ENCODE peak calls at places on chromosomes 1 and 21, in seven cellular contexts. O is H9; E is pancreas; M is psoas muscle; Y is AG04450; W is tibial nerve; X is CD4-positive, alpha-beta T cell. Z is an unnamed sample.

GRCh38 chr1:17861685-17862084 is 106.6 kb downstream of the ACTL8 start:
- DNase-seq in O (no peak), E (no peak), M (no peak), Y (no peak), W (no peak), X (no peak), Z (no peak)

GRCh38 chr1:15515026-15515663 is 8.9 kb downstream of the CASP9 start:
- DNase-seq in O (no peak), E (no peak), M (no peak), Y (no peak), W (no peak), X (no peak), Z (peak)

GRCh38 chr1:31954607-31955283 is 16.6 kb upstream of the PTP4A2 start:
- DNase-seq in O (peak), E (peak), M (peak), Y (peak), W (peak), X (no peak), Z (peak)

GRCh38 chr1:72241397-72241796 is 40.9 kb downstream of the NEGR1 start:
- DNase-seq in O (no peak), E (no peak), M (no peak), Y (no peak), W (no peak), X (no peak), Z (no peak)

GRCh38 chr1:177239792-177240191 is 69.0 kb downstream of the BRINP2 start:
- DNase-seq in O (no peak), E (no peak), M (no peak), Y (no peak), W (no peak), X (no peak), Z (no peak)

GRCh38 chr1:182889997-182890396 is 50.9 kb downstream of the DHX9 start:
- DNase-seq in O (no peak), E (no peak), M (no peak), Y (no peak), W (no peak), X (no peak), Z (peak)

GRCh38 chr21:21415741-21416140 is 417.5 kb downstream of the NCAM2 start:
- DNase-seq in O (no peak), E (no peak), M (no peak), Y (no peak), W (no peak), X (no peak), Z (no peak)

GRCh38 chr1:21576031-21576797 is 67.0 kb downstream of the ALPL start:
- DNase-seq in O (no peak), E (no peak), M (no peak), Y (no peak), W (no peak), X (no peak), Z (no peak)

GRCh38 chr21:39392296-39392695 is 43.4 kb upstream of the HMGN1 start:
- DNase-seq in O (no peak), E (no peak), M (no peak), Y (no peak), W (no peak), X (no peak), Z (no peak)

GRCh38 chr1:232627645-232628334 is 2.1 kb downstream of the SIPA1L2 start:
- DNase-seq in O (peak), E (no peak), M (no peak), Y (no peak), W (no peak), X (no peak), Z (peak)

GRCh38 chr1:160407819-160408801 is 7.7 kb downstream of the VANGL2 start:
- DNase-seq in O (peak), E (no peak), M (no peak), Y (no peak), W (no peak), X (no peak), Z (peak)

GRCh38 chr1:5747428-5748285 is 244.6 kb downstream of the NPHP4 start:
- DNase-seq in O (peak), E (no peak), M (no peak), Y (no peak), W (peak), X (no peak), Z (peak)

GRCh38 chr1:115669886-115670285 is 28.1 kb downstream of the VANGL1 start:
- DNase-seq in O (no peak), E (no peak), M (no peak), Y (no peak), W (no peak), X (no peak), Z (no peak)

GRCh38 chr1:37441490-37441889 is 32.9 kb upstream of the ZC3H12A start:
- DNase-seq in O (no peak), E (no peak), M (no peak), Y (no peak), W (no peak), X (no peak), Z (no peak)

GRCh38 chr1:29162476-29163138 is 19.1 kb downstream of the SRSF4 start:
- DNase-seq in O (no peak), E (no peak), M (peak), Y (no peak), W (no peak), X (no peak), Z (no peak)

GRCh38 chr1:42876009-42876408 is 29.6 kb downstream of the ZNF691 start:
- DNase-seq in O (no peak), E (no peak), M (no peak), Y (no peak), W (no peak), X (no peak), Z (no peak)

GRCh38 chr1:114669562-114670082 is at the start of gene DENND2C:
- DNase-seq in O (no peak), E (no peak), M (no peak), Y (no peak), W (no peak), X (no peak), Z (no peak)

GRCh38 chr21:44590311-44590721 is 2.0 kb downstream of the KRTAP10-6 start:
- DNase-seq in O (no peak), E (no peak), M (no peak), Y (no peak), W (no peak), X (no peak), Z (no peak)

GRCh38 chr1:161324020-161324419 is 9.8 kb downstream of the SDHC start:
- DNase-seq in O (no peak), E (no peak), M (no peak), Y (no peak), W (no peak), X (no peak), Z (no peak)

GRCh38 chr1:210770396-210770984 is 363.5 kb downstream of the KCNH1 start:
- DNase-seq in O (no peak), E (no peak), M (no peak), Y (no peak), W (no peak), X (no peak), Z (no peak)

GRCh38 chr21:15278851-15279250 is 214.1 kb upstream of the NRIP1 start:
- DNase-seq in O (no peak), E (no peak), M (no peak), Y (no peak), W (no peak), X (no peak), Z (no peak)

GRCh38 chr1:57423135-57424131 is at the start of gene DAB1:
- DNase-seq in O (peak), E (no peak), M (no peak), Y (no peak), W (no peak), X (no peak), Z (peak)

GRCh38 chr1:75539230-75540116 is 71.4 kb downstream of the SLC44A5 start:
- DNase-seq in O (no peak), E (peak), M (no peak), Y (no peak), W (no peak), X (no peak), Z (no peak)

GRCh38 chr1:64236584-64236983 is 33.2 kb downstream of the UBE2U start:
- DNase-seq in O (no peak), E (no peak), M (no peak), Y (no peak), W (no peak), X (no peak), Z (no peak)

GRCh38 chr21:42233067-42233981 is 14.4 kb downstream of the ABCG1 start:
- DNase-seq in O (peak), E (peak), M (peak), Y (no peak), W (peak), X (peak), Z (peak)

GRCh38 chr1:27891196-27891889 is 19.0 kb downstream of the THEMIS2 start:
- DNase-seq in O (no peak), E (no peak), M (no peak), Y (no peak), W (no peak), X (no peak), Z (no peak)

GRCh38 chr1:238658766-238659165 is 727.6 kb upstream of the CHRM3 start:
- DNase-seq in O (no peak), E (no peak), M (no peak), Y (no peak), W (no peak), X (no peak), Z (no peak)

GRCh38 chr1:221874285-221875003 is 132.6 kb upstream of the DUSP10 start:
- DNase-seq in O (no peak), E (no peak), M (no peak), Y (no peak), W (no peak), X (no peak), Z (peak)

GRCh38 chr1:248622491-248623106 is 12.3 kb downstream of the OR2T11 start:
- DNase-seq in O (no peak), E (no peak), M (no peak), Y (no peak), W (no peak), X (no peak), Z (no peak)

GRCh38 chr1:21631944-21632887 is 36.9 kb downstream of the RAP1GAP start:
- DNase-seq in O (no peak), E (peak), M (no peak), Y (no peak), W (no peak), X (no peak), Z (no peak)

GRCh38 chr1:244436336-244437102 is 15.2 kb downstream of the ADSS2 start:
- DNase-seq in O (no peak), E (no peak), M (no peak), Y (no peak), W (no peak), X (no peak), Z (no peak)

DNA sequence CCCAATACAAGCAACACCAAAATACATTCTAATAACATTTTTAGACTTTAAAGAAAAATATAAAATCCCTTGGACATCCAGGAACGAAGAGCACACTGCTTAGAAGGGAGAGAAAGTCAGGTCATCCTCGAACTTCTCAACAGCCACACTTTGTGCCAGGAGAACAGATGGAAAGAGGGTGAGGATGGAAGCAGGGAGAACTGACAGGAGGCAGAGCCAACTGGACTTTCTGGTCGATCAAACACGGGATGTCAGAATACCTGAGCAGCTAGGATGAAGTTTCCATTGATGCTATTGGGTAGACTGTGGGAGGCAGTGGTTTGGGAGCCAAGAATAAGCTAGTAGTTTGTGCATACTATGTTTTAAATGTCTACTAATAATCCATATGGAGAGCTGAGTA is 111.4 kb downstream of the TOMM20 start:
- DNase-seq in O (no peak), E (no peak), M (no peak), Y (no peak), W (no peak), X (no peak), Z (no peak)
- H3K27ac ChIP-seq in O (no peak), E (no peak), M (no peak), Y (peak), W (no peak), X (no peak), Z (no peak)

GRCh38 chr1:147613506-147613905 is 56.8 kb downstream of the ACP6 start:
- DNase-seq in O (no peak), E (no peak), M (no peak), Y (no peak), W (no peak), X (no peak), Z (no peak)

GRCh38 chr1:147611021-147611426 is 59.3 kb downstream of the ACP6 start:
- DNase-seq in O (no peak), E (no peak), M (no peak), Y (no peak), W (no peak), X (no peak), Z (no peak)

GRCh38 chr1:147612366-147612765 is 58.0 kb downstream of the ACP6 start:
- DNase-seq in O (no peak), E (no peak), M (no peak), Y (no peak), W (no peak), X (no peak), Z (no peak)

GRCh38 chr1:147609358-147609757 is 61.0 kb downstream of the ACP6 start:
- DNase-seq in O (no peak), E (no peak), M (no peak), Y (no peak), W (no peak), X (no peak), Z (no peak)

DNA sequence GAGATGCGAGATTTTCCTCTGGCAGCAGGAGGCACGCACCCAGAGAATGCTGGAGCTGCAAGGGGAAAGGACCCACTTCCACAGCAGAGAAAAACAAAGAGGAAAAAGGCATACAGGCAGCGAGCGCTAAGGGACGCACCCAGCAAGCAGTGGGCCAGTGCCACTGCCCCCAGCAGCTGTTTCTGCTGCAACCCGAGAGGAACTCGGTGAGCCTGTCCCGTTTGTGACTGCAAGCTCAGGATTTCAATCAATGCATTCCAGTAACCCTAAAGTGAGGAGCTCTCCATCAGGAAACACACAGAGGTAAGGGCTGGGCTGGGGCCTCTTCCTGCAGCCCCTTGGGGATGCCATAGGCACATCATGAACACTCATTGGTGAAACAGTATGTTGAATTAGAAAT is 58.7 kb downstream of the ACP6 start:
- DNase-seq in O (no peak), E (no peak), M (no peak), Y (no peak), W (no peak), X (no peak), Z (no peak)
- H3K27ac ChIP-seq in O (no peak), E (no peak), M (peak), Y (no peak), W (no peak), X (no peak), Z (no peak)

GRCh38 chr1:228935855-228936727 is 200.8 kb downstream of the RHOU start:
- DNase-seq in O (no peak), E (no peak), M (no peak), Y (no peak), W (no peak), X (no peak), Z (no peak)
- H3K27ac ChIP-seq in O (no peak), E (no peak), M (no peak), Y (no peak), W (no peak), X (no peak), Z (no peak)

GRCh38 chr21:45951676-45952075 is 29.9 kb upstream of the COL6A1 start:
- DNase-seq in O (no peak), E (no peak), M (no peak), Y (no peak), W (no peak), X (no peak), Z (no peak)
- H3K27ac ChIP-seq in O (no peak), E (no peak), M (no peak), Y (no peak), W (no peak), X (no peak), Z (no peak)

GRCh38 chr1:202037706-202038296 is 27.4 kb downstream of the ELF3 start:
- DNase-seq in O (no peak), E (peak), M (no peak), Y (no peak), W (no peak), X (no peak), Z (no peak)

GRCh38 chr1:202031796-202032195 is 21.4 kb downstream of the ELF3 start:
- DNase-seq in O (no peak), E (no peak), M (no peak), Y (no peak), W (no peak), X (no peak), Z (no peak)

GRCh38 chr1:202034683-202035462 is 24.5 kb downstream of the ELF3 start:
- DNase-seq in O (no peak), E (peak), M (peak), Y (peak), W (peak), X (no peak), Z (peak)

GRCh38 chr1:202036595-202037387 is 26.4 kb downstream of the ELF3 start:
- DNase-seq in O (no peak), E (no peak), M (no peak), Y (no peak), W (no peak), X (no peak), Z (no peak)

GRCh38 chr1:202034149-202034682 is 23.8 kb downstream of the ELF3 start:
- DNase-seq in O (no peak), E (no peak), M (no peak), Y (no peak), W (no peak), X (no peak), Z (no peak)
- H3K27ac ChIP-seq in O (no peak), E (peak), M (no peak), Y (peak), W (peak), X (no peak), Z (no peak)

DNA sequence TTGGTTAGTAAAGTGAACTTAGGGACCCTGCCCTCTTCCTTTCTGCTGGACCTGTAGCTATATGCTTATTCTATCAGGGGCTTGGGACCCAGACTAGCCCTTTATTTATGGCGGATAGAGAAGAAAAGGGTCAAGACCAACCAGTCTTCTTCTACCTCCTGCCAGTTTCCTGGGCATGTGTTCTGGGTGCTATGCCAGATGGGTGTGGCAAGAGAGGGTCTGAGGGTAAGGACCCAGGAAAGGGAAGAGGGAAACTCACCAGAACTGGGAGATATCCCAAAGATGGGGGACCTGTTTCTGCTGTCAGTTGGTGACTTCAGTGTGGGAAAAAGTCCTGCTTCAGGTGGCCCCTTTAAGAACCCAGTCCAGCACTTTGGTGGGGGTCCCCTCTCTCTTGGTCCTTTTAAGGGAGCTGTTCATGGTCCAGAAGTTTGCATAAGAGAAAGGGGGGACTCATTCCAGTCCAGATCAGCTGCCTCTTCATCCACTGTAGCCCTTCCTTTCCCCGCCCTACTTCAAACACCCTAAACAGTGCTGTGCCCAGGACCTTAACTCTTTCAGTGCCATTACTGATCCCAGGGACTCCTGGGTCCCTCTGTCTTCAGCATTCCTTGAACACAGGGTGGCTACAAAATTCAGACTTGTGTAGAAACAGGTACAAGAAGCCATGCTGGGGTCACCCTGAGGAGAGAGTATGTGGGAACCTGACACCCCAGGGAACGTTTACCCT is 18.4 kb downstream of the SSR2 start:
- DNase-seq in O (no peak), E (no peak), M (no peak), Y (no peak), W (no peak), X (no peak), Z (no peak)
- H3K27ac ChIP-seq in O (no peak), E (no peak), M (no peak), Y (no peak), W (peak), X (no peak), Z (no peak)

DNA sequence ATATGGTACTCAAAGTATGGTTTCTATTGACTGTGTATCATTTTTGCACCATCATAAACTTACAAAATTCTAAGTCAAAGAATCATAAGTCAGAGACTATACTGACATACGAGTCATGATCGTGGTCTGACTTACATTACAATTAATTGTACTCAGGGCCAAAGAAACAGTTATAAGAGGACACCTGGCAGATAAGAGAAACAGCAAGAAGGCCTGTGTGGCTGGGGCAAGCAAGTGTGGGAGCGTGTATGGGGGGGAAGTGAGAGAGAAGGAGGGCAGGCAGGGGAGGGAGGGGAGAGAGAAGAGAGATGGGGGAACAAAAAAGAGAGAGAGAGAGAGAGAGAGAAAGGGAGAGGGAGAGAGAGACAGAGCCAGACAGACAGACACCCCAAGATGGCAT is 70.9 kb downstream of the RERE start:
- DNase-seq in O (no peak), E (no peak), M (no peak), Y (no peak), W (no peak), X (no peak), Z (no peak)
- H3K27ac ChIP-seq in O (no peak), E (no peak), M (no peak), Y (no peak), W (no peak), X (no peak), Z (no peak)